ENCODE peak calls at places on chromosome 21, in eight cellular contexts. U is glutamatergic neuron; F is CD4-positive, alpha-beta T cell; D is brain microvascular endothelial cell; P is NCI-H774; Q is fibroblast of lung; B is esophagus squamous epithelium; W is nephron progenitor cell. V is an unnamed sample.
A peak's percentile ranks its signal among the peaks of the same experiment; 100 is the strongest.

GRCh38 chr21:26153758-26154157 is 16.8 kb downstream of the APP start:
- DNase-seq in W (no peak), U (no peak), Q (peak; percentile 58), B (no peak), D (no peak), P (no peak), F (no peak), V (no peak)

GRCh38 chr21:34043333-34043732 is 30.0 kb upstream of the MRPS6 start:
- DNase-seq in B (no peak), F (no peak), D (no peak), P (no peak), U (no peak), Q (no peak), W (no peak), V (no peak)

GRCh38 chr21:14956826-14957225 is 108.0 kb downstream of the NRIP1 start:
- DNase-seq in W (no peak), P (no peak), U (no peak), Q (peak; percentile 87), D (peak; percentile 53), F (no peak), B (no peak), V (no peak)

GRCh38 chr21:14683021-14683420 is 136.9 kb upstream of the SAMSN1 start:
- DNase-seq in D (no peak), F (no peak), Q (no peak), U (no peak), P (no peak), W (no peak), B (no peak), V (no peak)

GRCh38 chr21:36156815-36157670 is at the start of gene DOP1B:
- DNase-seq in W (no peak), U (peak; percentile 65), F (no peak), Q (no peak), D (no peak), B (no peak), P (peak; percentile 33), V (no peak)

GRCh38 chr21:31180256-31181088 is 142.2 kb upstream of the KRTAP19-8 start:
- DNase-seq in U (no peak), B (no peak), P (no peak), D (peak; percentile 39), W (no peak), Q (peak; percentile 25), F (no peak), V (no peak)

GRCh38 chr21:37365657-37366487 is 701 bp upstream of the DYRK1A start:
- DNase-seq in P (peak; percentile 72), F (peak; percentile 28), B (no peak), D (peak; percentile 20), Q (peak; percentile 62), U (peak; percentile 65), W (peak; percentile 77), V (peak; percentile 62)

GRCh38 chr21:32388306-32388705 is 4.5 kb downstream of the URB1 start:
- DNase-seq in B (no peak), P (no peak), D (no peak), U (no peak), F (no peak), W (no peak), Q (no peak), V (no peak)

GRCh38 chr21:45334591-45335081 is 46.9 kb upstream of the POFUT2 start:
- DNase-seq in Q (no peak), P (no peak), D (no peak), U (no peak), F (no peak), W (no peak), B (no peak), V (no peak)

GRCh38 chr21:41560701-41561158 is 52.8 kb upstream of the TMPRSS2 start:
- DNase-seq in Q (no peak), F (no peak), P (no peak), U (no peak), B (no peak), W (no peak), D (no peak), V (no peak)

GRCh38 chr21:45618287-45618686 is 25.2 kb upstream of the PCBP3 start:
- DNase-seq in Q (peak; percentile 18), D (peak; percentile 53), P (no peak), U (no peak), W (no peak), B (no peak), F (no peak), V (no peak)

GRCh38 chr21:44533121-44533890 is 6.7 kb downstream of the KRTAP10-1 start:
- DNase-seq in F (no peak), U (no peak), B (no peak), W (no peak), Q (no peak), D (no peak), P (no peak), V (no peak)

GRCh38 chr21:31837613-31838390 is 35.0 kb upstream of the HUNK start:
- DNase-seq in B (no peak), U (no peak), Q (no peak), F (no peak), D (no peak), P (no peak), W (no peak), V (no peak)

GRCh38 chr21:21740207-21740606 is 742.0 kb downstream of the NCAM2 start:
- DNase-seq in F (no peak), D (no peak), B (no peak), U (no peak), P (no peak), W (no peak), Q (peak; percentile 20), V (no peak)

GRCh38 chr21:15682182-15682895 is 47.4 kb upstream of the USP25 start:
- DNase-seq in D (peak; percentile 36), U (no peak), P (no peak), F (no peak), B (no peak), Q (peak; percentile 43), W (no peak), V (no peak)

GRCh38 chr21:39330001-39330400 is 16.6 kb upstream of the BRWD1 start:
- DNase-seq in W (no peak), U (no peak), D (no peak), Q (no peak), B (no peak), F (no peak), P (no peak), V (no peak)